ENCODE peak calls at places on chromosome 6, in four cellular contexts. One of them, this sample, is unnamed.
A peak's percentile ranks its signal among the peaks of the same experiment; 100 is the strongest.

GRCh38 chr6:42532038-42532669 is 31.7 kb upstream of the UBR2 start:
- DNase-seq in HepG2: peak; percentile 64
- DNase-seq in GM12878: no peak
- DNase-seq in H1: no peak
- DNase-seq in this sample: peak; percentile 28

GRCh38 chr6:121764493-121764892 is 329.0 kb downstream of the GJA1 start:
- DNase-seq in HepG2: no peak
- DNase-seq in GM12878: no peak
- DNase-seq in H1: no peak
- DNase-seq in this sample: no peak

GRCh38 chr6:108755257-108756240 is 92.7 kb upstream of the ARMC2 start:
- DNase-seq in HepG2: no peak
- DNase-seq in GM12878: no peak
- DNase-seq in H1: no peak
- DNase-seq in this sample: no peak

GRCh38 chr6:107611060-107611824 is 121.3 kb downstream of the SOBP start:
- DNase-seq in GM12878: no peak
- DNase-seq in HepG2: no peak
- DNase-seq in H1: no peak
- DNase-seq in this sample: peak; percentile 27

GRCh38 chr6:134123666-134124208 is 71.3 kb upstream of the SLC2A12 start:
- DNase-seq in H1: no peak
- DNase-seq in HepG2: peak; percentile 53
- DNase-seq in GM12878: peak; percentile 12
- DNase-seq in this sample: peak; percentile 38

GRCh38 chr6:35215665-35216411 is 2.1 kb downstream of the SCUBE3 start:
- DNase-seq in HepG2: no peak
- DNase-seq in H1: no peak
- DNase-seq in GM12878: no peak
- DNase-seq in this sample: no peak

GRCh38 chr6:12458558-12458957 is 168.4 kb downstream of the EDN1 start:
- DNase-seq in HepG2: no peak
- DNase-seq in H1: no peak
- DNase-seq in GM12878: no peak
- DNase-seq in this sample: no peak

GRCh38 chr6:30135147-30135546 is 793 bp upstream of the TRIM40 start:
- DNase-seq in HepG2: no peak
- DNase-seq in H1: no peak
- DNase-seq in GM12878: no peak
- DNase-seq in this sample: no peak

GRCh38 chr6:55668625-55669024 is 89.6 kb upstream of the HMGCLL1 start:
- DNase-seq in HepG2: no peak
- DNase-seq in H1: no peak
- DNase-seq in GM12878: no peak
- DNase-seq in this sample: no peak

GRCh38 chr6:52725530-52726192 is 37.6 kb downstream of the GSTA2 start:
- DNase-seq in H1: no peak
- DNase-seq in HepG2: peak; percentile 99
- DNase-seq in GM12878: no peak
- DNase-seq in this sample: no peak

DNA sequence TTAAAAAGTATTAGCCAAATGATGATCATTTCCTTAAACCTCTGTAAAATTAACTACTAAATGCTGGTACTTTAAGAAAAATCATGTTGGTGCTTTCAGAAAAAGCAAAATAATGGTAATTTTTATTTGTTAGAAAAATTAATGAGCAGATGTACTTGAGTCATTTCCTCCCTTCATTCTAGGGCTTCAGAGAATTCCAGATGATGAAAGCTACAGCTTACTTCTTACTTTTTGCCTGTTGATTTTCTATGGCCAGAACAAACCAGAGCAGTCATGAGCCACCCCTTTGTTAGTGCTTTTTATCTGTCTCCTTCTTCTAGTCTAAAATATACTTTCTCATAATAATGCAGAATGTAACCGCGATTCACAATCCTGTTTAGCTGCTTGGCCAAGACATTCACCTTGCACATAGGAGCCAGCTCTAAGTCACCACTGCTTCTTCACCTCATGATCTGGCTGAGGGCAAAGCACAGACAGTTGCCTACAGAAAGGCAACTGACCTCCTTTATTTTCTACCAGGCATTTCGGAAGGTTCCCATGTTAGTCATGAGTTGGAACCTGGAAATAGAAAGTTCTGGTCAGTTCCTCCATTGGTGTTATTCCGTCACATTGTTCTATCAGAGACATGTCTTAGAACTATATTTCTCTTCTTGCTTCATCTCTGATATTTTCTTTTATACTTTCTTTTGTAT is 43.5 kb upstream of the TINAG start:
- DNase-seq in H1: no peak
- DNase-seq in GM12878: no peak
- DNase-seq in HepG2: no peak
- DNase-seq in this sample: no peak
- TF ChIP-seq SUZ12 in H1: no peak
- TF ChIP-seq SUZ12 in GM12878: no peak
- TF ChIP-seq SUZ12 in HepG2: no peak
- TF ChIP-seq SUZ12 in this sample: no peak

GRCh38 chr6:43784049-43784855 is 14.2 kb downstream of the VEGFA start:
- DNase-seq in GM12878: no peak
- DNase-seq in H1: no peak
- DNase-seq in HepG2: no peak
- DNase-seq in this sample: no peak
- H3K36me3 ChIP-seq in GM12878: peaks cover 36% of the 10 kb centered on the region
- H3K36me3 ChIP-seq in H1: peaks cover 39% of the 10 kb centered on the region
- H3K36me3 ChIP-seq in HepG2: peaks cover 58% of the 10 kb centered on the region
- H3K36me3 ChIP-seq in this sample: peaks cover 66% of the 10 kb centered on the region

GRCh38 chr6:89131599-89131998 is 13.7 kb upstream of the SRSF12 start:
- DNase-seq in H1: no peak
- DNase-seq in GM12878: no peak
- DNase-seq in HepG2: no peak
- DNase-seq in this sample: no peak

GRCh38 chr6:89132087-89132486 is 13.8 kb upstream of the PM20D2 start:
- DNase-seq in H1: no peak
- DNase-seq in HepG2: no peak
- DNase-seq in GM12878: no peak
- DNase-seq in this sample: no peak

GRCh38 chr6:89133981-89134380 is 11.9 kb upstream of the PM20D2 start:
- DNase-seq in HepG2: no peak
- DNase-seq in H1: no peak
- DNase-seq in GM12878: no peak
- DNase-seq in this sample: peak; percentile 44

GRCh38 chr6:89138173-89138572 is 7.7 kb upstream of the PM20D2 start:
- DNase-seq in HepG2: no peak
- DNase-seq in H1: no peak
- DNase-seq in GM12878: no peak
- DNase-seq in this sample: no peak

GRCh38 chr6:89134723-89135122 is 11.1 kb upstream of the PM20D2 start:
- DNase-seq in GM12878: no peak
- DNase-seq in H1: no peak
- DNase-seq in HepG2: no peak
- DNase-seq in this sample: no peak
- TF ChIP-seq SUZ12 in GM12878: no peak
- TF ChIP-seq SUZ12 in H1: no peak
- TF ChIP-seq SUZ12 in HepG2: no peak
- TF ChIP-seq SUZ12 in this sample: no peak

GRCh38 chr6:17289491-17290106 is 8.4 kb downstream of the RBM24 start:
- DNase-seq in HepG2: no peak
- DNase-seq in H1: no peak
- DNase-seq in GM12878: no peak
- DNase-seq in this sample: no peak
- H3K36me3 ChIP-seq in HepG2: no peaks in the 10 kb centered on the region
- H3K36me3 ChIP-seq in H1: no peaks in the 10 kb centered on the region
- H3K36me3 ChIP-seq in GM12878: no peaks in the 10 kb centered on the region
- H3K36me3 ChIP-seq in this sample: peaks cover 23% of the 10 kb centered on the region

DNA sequence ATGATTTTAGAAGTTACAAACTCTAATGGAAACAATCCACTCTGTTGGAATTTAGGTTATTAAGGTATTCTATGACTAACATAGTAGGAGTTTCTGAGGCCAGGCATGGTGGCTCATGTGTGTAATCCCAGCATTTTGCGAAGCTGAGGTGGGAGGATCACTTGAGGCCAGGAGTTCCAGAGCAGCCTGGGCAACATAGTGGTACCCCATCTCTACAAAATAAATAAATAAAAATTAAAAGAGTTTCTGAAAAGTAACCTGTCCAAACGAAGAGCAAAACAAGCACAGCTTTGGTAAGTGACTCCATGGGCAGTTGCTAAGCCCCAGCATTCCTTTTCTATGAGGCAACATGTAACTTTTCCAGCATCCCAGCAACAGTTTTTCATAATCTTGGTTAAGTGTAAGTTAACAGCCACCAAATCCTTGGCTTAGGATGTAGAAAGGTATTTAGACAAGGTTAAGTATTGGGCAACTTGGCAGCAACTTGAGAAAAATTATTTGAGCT is 86.3 kb downstream of the SOX4 start:
- DNase-seq in GM12878: no peak
- DNase-seq in H1: no peak
- DNase-seq in HepG2: no peak
- DNase-seq in this sample: no peak
- TF ChIP-seq SUZ12 in GM12878: no peak
- TF ChIP-seq SUZ12 in H1: no peak
- TF ChIP-seq SUZ12 in HepG2: no peak
- TF ChIP-seq SUZ12 in this sample: no peak